ENCODE peak calls at places on chromosomes 4 and X, in nine cellular contexts. One of them, this sample, is unnamed.

GRCh38 chrX:96425204-96425603 is 259.4 kb upstream of the DIAPH2 start:
- DNase-seq in MM.1S: no peak
- DNase-seq in HCT116: no peak
- DNase-seq in tibial nerve: no peak
- DNase-seq in adipocyte: peak; percentile 41
- DNase-seq in foreskin fibroblast: no peak
- DNase-seq in GM23338: no peak
- DNase-seq in neural progenitor cell: no peak
- DNase-seq in dorsolateral prefrontal cortex: no peak
- DNase-seq in this sample: no peak

GRCh38 chr4:179196511-179196910 is 1754.3 kb upstream of the AGA start:
- DNase-seq in foreskin fibroblast: no peak
- DNase-seq in HCT116: no peak
- DNase-seq in dorsolateral prefrontal cortex: no peak
- DNase-seq in tibial nerve: no peak
- DNase-seq in adipocyte: peak; percentile 40
- DNase-seq in GM23338: peak; percentile 34
- DNase-seq in MM.1S: no peak
- DNase-seq in neural progenitor cell: peak; percentile 18
- DNase-seq in this sample: peak; percentile 3

GRCh38 chr4:915041-915474 is 17.1 kb downstream of the GAK start:
- DNase-seq in HCT116: no peak
- DNase-seq in adipocyte: no peak
- DNase-seq in dorsolateral prefrontal cortex: peak; percentile 35
- DNase-seq in MM.1S: no peak
- DNase-seq in GM23338: no peak
- DNase-seq in neural progenitor cell: no peak
- DNase-seq in tibial nerve: no peak
- DNase-seq in foreskin fibroblast: no peak
- DNase-seq in this sample: no peak

GRCh38 chrX:43949669-43950068 is 23.5 kb downstream of the NDP start:
- DNase-seq in neural progenitor cell: peak; percentile 78
- DNase-seq in MM.1S: no peak
- DNase-seq in dorsolateral prefrontal cortex: no peak
- DNase-seq in adipocyte: peak; percentile 7
- DNase-seq in HCT116: peak; percentile 28
- DNase-seq in tibial nerve: peak; percentile 5
- DNase-seq in foreskin fibroblast: peak; percentile 24
- DNase-seq in GM23338: peak; percentile 74
- DNase-seq in this sample: no peak

GRCh38 chr4:52823478-52824092 is 38.5 kb upstream of the RASL11B start:
- DNase-seq in dorsolateral prefrontal cortex: no peak
- DNase-seq in MM.1S: no peak
- DNase-seq in tibial nerve: no peak
- DNase-seq in neural progenitor cell: no peak
- DNase-seq in HCT116: peak; percentile 54
- DNase-seq in GM23338: no peak
- DNase-seq in foreskin fibroblast: no peak
- DNase-seq in adipocyte: no peak
- DNase-seq in this sample: peak; percentile 66

GRCh38 chr4:37453361-37454262 is 209.1 kb downstream of the NWD2 start:
- DNase-seq in HCT116: no peak
- DNase-seq in dorsolateral prefrontal cortex: peak; percentile 64
- DNase-seq in MM.1S: peak; percentile 55
- DNase-seq in neural progenitor cell: peak; percentile 81
- DNase-seq in GM23338: peak; percentile 81
- DNase-seq in adipocyte: peak; percentile 41
- DNase-seq in foreskin fibroblast: peak; percentile 38
- DNase-seq in tibial nerve: peak; percentile 19
- DNase-seq in this sample: no peak

GRCh38 chr4:41318839-41319530 is 62.3 kb downstream of the UCHL1 start:
- DNase-seq in dorsolateral prefrontal cortex: no peak
- DNase-seq in HCT116: no peak
- DNase-seq in adipocyte: no peak
- DNase-seq in neural progenitor cell: no peak
- DNase-seq in foreskin fibroblast: peak; percentile 4
- DNase-seq in MM.1S: no peak
- DNase-seq in GM23338: no peak
- DNase-seq in tibial nerve: no peak
- DNase-seq in this sample: no peak

GRCh38 chrX:67953658-67954057 is 409.8 kb downstream of the AR start:
- DNase-seq in dorsolateral prefrontal cortex: no peak
- DNase-seq in HCT116: no peak
- DNase-seq in adipocyte: no peak
- DNase-seq in neural progenitor cell: no peak
- DNase-seq in MM.1S: no peak
- DNase-seq in GM23338: no peak
- DNase-seq in foreskin fibroblast: no peak
- DNase-seq in tibial nerve: no peak
- DNase-seq in this sample: no peak

GRCh38 chr4:42119916-42120315 is 32.5 kb downstream of the BEND4 start:
- DNase-seq in HCT116: no peak
- DNase-seq in neural progenitor cell: no peak
- DNase-seq in MM.1S: no peak
- DNase-seq in dorsolateral prefrontal cortex: no peak
- DNase-seq in adipocyte: no peak
- DNase-seq in foreskin fibroblast: no peak
- DNase-seq in tibial nerve: no peak
- DNase-seq in GM23338: peak; percentile 56
- DNase-seq in this sample: no peak

GRCh38 chr4:141220271-141220654 is 432 bp upstream of the ZNF330 start:
- DNase-seq in HCT116: no peak
- DNase-seq in dorsolateral prefrontal cortex: no peak
- DNase-seq in MM.1S: no peak
- DNase-seq in GM23338: peak; percentile 38
- DNase-seq in tibial nerve: no peak
- DNase-seq in neural progenitor cell: peak; percentile 2
- DNase-seq in foreskin fibroblast: no peak
- DNase-seq in adipocyte: no peak
- DNase-seq in this sample: no peak

GRCh38 chr4:28686618-28687017 is 1826.0 kb downstream of the STIM2 start:
- DNase-seq in foreskin fibroblast: peak; percentile 2
- DNase-seq in adipocyte: peak; percentile 7
- DNase-seq in neural progenitor cell: peak; percentile 63
- DNase-seq in GM23338: peak; percentile 77
- DNase-seq in dorsolateral prefrontal cortex: peak; percentile 44
- DNase-seq in HCT116: peak; percentile 58
- DNase-seq in MM.1S: peak; percentile 55
- DNase-seq in tibial nerve: no peak
- DNase-seq in this sample: no peak
- H3K4me3 ChIP-seq in foreskin fibroblast: no peak overlapping the region
- H3K4me3 ChIP-seq in adipocyte: no peak overlapping the region
- H3K4me3 ChIP-seq in neural progenitor cell: no peak overlapping the region
- H3K4me3 ChIP-seq in GM23338: no peak overlapping the region
- H3K4me3 ChIP-seq in dorsolateral prefrontal cortex: no peak overlapping the region
- H3K4me3 ChIP-seq in HCT116: no peak overlapping the region
- H3K4me3 ChIP-seq in MM.1S: no peak overlapping the region
- H3K4me3 ChIP-seq in tibial nerve: no peak overlapping the region
- H3K4me3 ChIP-seq in this sample: no peak overlapping the region

GRCh38 chr4:2333356-2333841 is 71.5 kb upstream of the MXD4 start:
- DNase-seq in adipocyte: no peak
- DNase-seq in dorsolateral prefrontal cortex: no peak
- DNase-seq in MM.1S: peak; percentile 31
- DNase-seq in HCT116: no peak
- DNase-seq in foreskin fibroblast: no peak
- DNase-seq in GM23338: no peak
- DNase-seq in neural progenitor cell: no peak
- DNase-seq in tibial nerve: no peak
- DNase-seq in this sample: no peak
- H3K4me3 ChIP-seq in adipocyte: no peak overlapping the region
- H3K4me3 ChIP-seq in dorsolateral prefrontal cortex: no peak overlapping the region
- H3K4me3 ChIP-seq in MM.1S: no peak overlapping the region
- H3K4me3 ChIP-seq in HCT116: no peak overlapping the region
- H3K4me3 ChIP-seq in foreskin fibroblast: no peak overlapping the region
- H3K4me3 ChIP-seq in GM23338: no peak overlapping the region
- H3K4me3 ChIP-seq in neural progenitor cell: no peak overlapping the region
- H3K4me3 ChIP-seq in tibial nerve: no peak overlapping the region
- H3K4me3 ChIP-seq in this sample: no peak overlapping the region

GRCh38 chrX:115693476-115693875 is 132.5 kb downstream of the PLS3 start:
- DNase-seq in tibial nerve: no peak
- DNase-seq in dorsolateral prefrontal cortex: no peak
- DNase-seq in foreskin fibroblast: no peak
- DNase-seq in MM.1S: no peak
- DNase-seq in GM23338: peak; percentile 74
- DNase-seq in neural progenitor cell: peak; percentile 19
- DNase-seq in HCT116: no peak
- DNase-seq in adipocyte: no peak
- DNase-seq in this sample: no peak
- H3K4me3 ChIP-seq in tibial nerve: no peak overlapping the region
- H3K4me3 ChIP-seq in dorsolateral prefrontal cortex: no peak overlapping the region
- H3K4me3 ChIP-seq in foreskin fibroblast: no peak overlapping the region
- H3K4me3 ChIP-seq in MM.1S: no peak overlapping the region
- H3K4me3 ChIP-seq in GM23338: no peak overlapping the region
- H3K4me3 ChIP-seq in neural progenitor cell: no peak overlapping the region
- H3K4me3 ChIP-seq in HCT116: no peak overlapping the region
- H3K4me3 ChIP-seq in adipocyte: no peak overlapping the region
- H3K4me3 ChIP-seq in this sample: no peak overlapping the region

DNA sequence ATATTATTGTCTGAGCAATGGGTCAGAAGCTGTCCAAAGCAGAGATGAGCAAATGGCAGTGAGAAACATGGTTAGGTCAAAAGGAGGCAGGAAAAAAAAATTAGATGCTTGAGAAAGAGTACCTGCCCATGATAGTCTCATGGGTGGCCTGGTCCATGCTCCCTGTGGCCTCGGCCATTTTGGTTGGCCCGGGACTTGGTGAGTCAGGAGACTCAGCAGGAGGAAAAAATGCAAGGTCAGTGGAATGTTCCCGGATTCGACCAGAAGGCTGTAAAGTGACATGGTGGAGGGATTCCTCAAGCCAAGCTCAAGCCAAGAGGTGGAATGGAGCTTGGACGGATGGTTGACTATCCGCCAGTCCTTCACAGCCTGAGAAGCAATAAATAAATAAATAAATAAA is 236.7 kb downstream of the ASMT start:
- DNase-seq in MM.1S: no peak
- DNase-seq in dorsolateral prefrontal cortex: no peak
- DNase-seq in neural progenitor cell: no peak
- DNase-seq in tibial nerve: no peak
- DNase-seq in HCT116: no peak
- DNase-seq in adipocyte: no peak
- DNase-seq in foreskin fibroblast: no peak
- DNase-seq in GM23338: no peak
- DNase-seq in this sample: no peak
- H3K4me3 ChIP-seq in MM.1S: no peak overlapping the region
- H3K4me3 ChIP-seq in dorsolateral prefrontal cortex: no peak overlapping the region
- H3K4me3 ChIP-seq in neural progenitor cell: no peak overlapping the region
- H3K4me3 ChIP-seq in tibial nerve: no peak overlapping the region
- H3K4me3 ChIP-seq in HCT116: no peak overlapping the region
- H3K4me3 ChIP-seq in adipocyte: no peak overlapping the region
- H3K4me3 ChIP-seq in foreskin fibroblast: no peak overlapping the region
- H3K4me3 ChIP-seq in GM23338: no peak overlapping the region
- H3K4me3 ChIP-seq in this sample: no peak overlapping the region

This sample was measured in skeletal muscle cell.